ENCODE peak calls at places on chromosomes 4 and X, in eight cellular contexts. C, H, Y, L, U, W, P and G are unnamed samples.

GRCh38 chrX:108167211-108167872 is 75.8 kb downstream of the ATG4A start:
- DNase-seq in H (peak; percentile 65), W (no peak), C (no peak), L (peak; percentile 35), P (no peak), Y (no peak), U (no peak), G (no peak)

GRCh38 chr4:39931441-39931901 is 46.2 kb downstream of the PDS5A start:
- DNase-seq in W (no peak), L (no peak), H (no peak), Y (no peak), C (no peak), P (no peak), U (no peak), G (no peak)

GRCh38 chr4:30821275-30821674 is 101.1 kb downstream of the PCDH7 start:
- DNase-seq in Y (no peak), L (no peak), C (no peak), P (no peak), W (no peak), H (no peak), U (no peak), G (no peak)

GRCh38 chr4:169898095-169898494 is 128.1 kb downstream of the MFAP3L start:
- DNase-seq in P (no peak), L (no peak), W (no peak), C (no peak), H (no peak), U (no peak), Y (no peak), G (no peak)

GRCh38 chr4:139453041-139453370 is 915 bp upstream of the RAB33B start:
- DNase-seq in W (no peak), L (peak; percentile 81), C (peak; percentile 83), H (no peak), U (no peak), Y (no peak), P (no peak), G (no peak)

GRCh38 chr4:59805176-59805575 is 1395.0 kb upstream of the ADGRL3 start:
- DNase-seq in Y (no peak), P (no peak), W (no peak), U (no peak), L (no peak), H (no peak), C (no peak), G (no peak)

GRCh38 chrX:1673337-1673736 is 58.5 kb downstream of the ASMT start:
- DNase-seq in U (no peak), P (peak; percentile 12), Y (no peak), L (no peak), C (peak; percentile 34), W (no peak), H (peak; percentile 17), G (no peak)

GRCh38 chrX:119784747-119785446 is 6.5 kb downstream of the RPL39 start:
- DNase-seq in U (no peak), W (no peak), L (no peak), H (peak; percentile 41), P (peak; percentile 44), Y (no peak), C (peak; percentile 72), G (no peak)

GRCh38 chr4:113478032-113478431 is 283.5 kb downstream of the CAMK2D start:
- DNase-seq in Y (no peak), C (no peak), U (no peak), H (no peak), P (no peak), L (no peak), W (no peak), G (no peak)

GRCh38 chr4:113471141-113471860 is 290.2 kb downstream of the CAMK2D start:
- DNase-seq in H (peak; percentile 50), W (no peak), U (no peak), C (no peak), Y (no peak), L (no peak), P (no peak), G (no peak)

GRCh38 chr4:113476800-113477199 is 284.7 kb downstream of the CAMK2D start:
- DNase-seq in W (no peak), H (no peak), C (no peak), L (peak; percentile 87), U (no peak), Y (no peak), P (no peak), G (no peak)

GRCh38 chr4:113472864-113473263 is 288.7 kb downstream of the CAMK2D start:
- DNase-seq in U (no peak), C (no peak), H (no peak), W (no peak), Y (no peak), L (no peak), P (no peak), G (no peak)

DNA sequence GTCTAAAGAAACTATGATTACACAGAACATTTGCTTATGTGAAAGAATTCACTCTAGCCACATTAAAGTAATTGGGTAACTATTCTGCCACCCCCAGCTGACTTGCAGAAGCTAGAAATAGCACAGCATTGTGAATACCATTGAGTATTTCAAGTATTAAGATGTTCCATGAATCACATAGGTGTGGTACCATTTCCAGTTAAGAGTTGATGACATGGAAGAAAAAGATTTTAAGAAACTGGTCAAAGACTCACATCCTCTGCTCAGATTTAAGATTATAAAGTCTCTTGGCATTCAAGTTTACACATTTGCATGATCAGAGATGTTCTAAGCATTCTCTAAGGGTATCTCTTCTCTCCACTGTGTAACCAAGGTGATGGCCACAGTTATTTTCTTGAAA is 287.5 kb downstream of the CAMK2D start:
- DNase-seq in L (peak; percentile 98), W (no peak), H (peak; percentile 58), U (no peak), Y (no peak), P (no peak), C (no peak), G (no peak)
- H3K27ac ChIP-seq in L (peak overlapping the region; percentile 91), W (no peak overlapping the region), H (no peak overlapping the region), U (no peak overlapping the region), Y (peak overlapping the region; percentile 33), P (no peak overlapping the region), C (no peak overlapping the region), G (no peak overlapping the region)

GRCh38 chr4:73919691-73920090 is 50.5 kb downstream of the CXCL1 start:
- DNase-seq in U (no peak), H (no peak), C (no peak), L (peak; percentile 51), Y (no peak), W (no peak), P (no peak), G (no peak)

GRCh38 chr4:73918058-73918457 is 48.9 kb downstream of the CXCL1 start:
- DNase-seq in P (no peak), C (no peak), Y (no peak), H (no peak), W (no peak), L (no peak), U (no peak), G (no peak)

GRCh38 chr4:73922317-73922716 is 53.1 kb downstream of the CXCL1 start:
- DNase-seq in Y (no peak), P (no peak), H (no peak), U (no peak), L (no peak), W (no peak), C (no peak), G (no peak)

GRCh38 chr4:73923631-73923937 is 54.4 kb downstream of the CXCL1 start:
- DNase-seq in W (no peak), C (no peak), H (no peak), Y (no peak), L (no peak), P (no peak), U (no peak), G (no peak)

DNA sequence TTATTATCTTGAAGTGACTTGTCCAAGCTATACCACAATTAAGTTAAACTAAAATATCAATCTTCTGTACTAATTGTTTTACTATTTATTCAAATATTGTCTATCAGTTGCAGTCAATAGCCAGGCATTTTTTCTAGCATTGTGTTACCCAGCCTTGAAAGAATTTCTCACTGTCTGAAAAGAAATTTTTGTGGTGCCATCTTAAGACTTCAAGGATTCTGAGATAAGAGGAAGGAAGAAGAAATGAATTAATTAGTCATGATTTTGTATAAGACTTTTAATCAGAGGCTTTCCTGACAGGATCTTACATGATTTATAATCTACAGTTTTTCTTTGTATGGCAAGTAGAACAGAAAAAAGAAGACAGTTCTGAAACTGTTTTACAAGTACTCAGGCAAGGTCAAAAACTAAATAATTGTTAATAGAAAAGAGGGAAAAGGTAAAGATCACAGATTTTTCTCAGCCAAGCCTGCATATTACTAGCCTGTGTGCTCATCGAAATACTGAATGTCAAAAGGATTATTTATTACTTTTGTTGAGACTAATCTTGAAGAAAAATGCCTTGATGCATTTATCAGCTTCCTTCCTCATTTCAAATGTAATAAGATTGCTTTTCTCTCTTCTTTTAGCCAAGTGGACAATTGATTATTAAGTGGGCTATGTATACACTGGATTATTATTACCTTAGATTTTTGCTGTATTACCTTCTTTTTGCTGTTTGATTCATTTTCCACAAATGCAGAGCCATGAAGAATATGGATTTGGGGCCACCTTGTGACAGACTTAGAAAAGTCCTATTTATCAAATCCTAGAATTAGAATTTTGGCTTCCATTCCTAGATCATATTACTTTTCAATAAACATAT is 53.8 kb downstream of the CXCL1 start:
- DNase-seq in C (peak; percentile 24), Y (no peak), P (no peak), U (no peak), H (peak; percentile 79), W (no peak), L (peak; percentile 39), G (no peak)
- H3K27ac ChIP-seq in C (peak overlapping the region; percentile 0), Y (no peak overlapping the region), P (no peak overlapping the region), U (no peak overlapping the region), H (no peak overlapping the region), W (no peak overlapping the region), L (peak overlapping the region; percentile 13), G (no peak overlapping the region)

DNA sequence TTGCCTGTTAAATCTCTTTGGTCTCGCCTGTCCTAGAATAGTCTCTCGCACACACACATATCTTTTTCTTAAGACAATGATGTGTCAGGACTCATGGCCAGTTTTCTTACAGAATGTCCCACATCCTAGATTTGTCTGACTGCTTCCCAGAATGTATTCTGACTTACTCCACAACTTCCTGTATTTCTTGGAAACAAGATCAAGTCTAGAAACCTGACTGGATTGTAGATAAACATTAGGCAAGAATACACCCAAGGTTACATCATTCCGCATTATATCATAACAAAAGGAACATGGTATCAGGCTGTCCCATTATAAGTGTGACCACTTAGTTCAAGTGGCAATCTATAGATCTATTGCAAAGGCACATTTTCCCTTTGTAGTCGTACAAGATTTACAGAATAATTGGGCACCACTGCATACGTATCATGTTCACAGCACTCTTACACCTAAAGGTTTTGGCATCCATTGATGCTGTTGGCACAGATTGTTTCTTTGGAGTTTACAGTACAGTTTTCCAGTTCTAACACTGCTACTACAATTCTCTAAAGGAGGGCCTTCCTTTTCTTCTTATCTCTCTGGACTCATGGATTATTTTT is 56.4 kb downstream of the FBXW7 start:
- DNase-seq in U (no peak), C (no peak), Y (no peak), W (no peak), L (no peak), H (peak; percentile 88), P (no peak), G (no peak)
- H3K27ac ChIP-seq in U (no peak overlapping the region), C (no peak overlapping the region), Y (no peak overlapping the region), W (no peak overlapping the region), L (no peak overlapping the region), H (no peak overlapping the region), P (no peak overlapping the region), G (no peak overlapping the region)

GRCh38 chr4:107877361-107877760 is 52.6 kb downstream of the SGMS2 start:
- DNase-seq in C (no peak), U (no peak), P (no peak), H (no peak), L (no peak), W (no peak), Y (no peak), G (no peak)
- H3K27ac ChIP-seq in C (no peak overlapping the region), U (no peak overlapping the region), P (no peak overlapping the region), H (no peak overlapping the region), L (no peak overlapping the region), W (no peak overlapping the region), Y (no peak overlapping the region), G (no peak overlapping the region)